ENCODE peak calls at places on chromosomes 13 and 19, in six cellular contexts. Y, E, G, H, Q and D are unnamed samples.

GRCh38 chr13:51681037-51681678 is 96.9 kb downstream of the WDFY2 start:
- DNase-seq in E (no peak), H (no peak), G (no peak), Y (no peak), Q (no peak), D (no peak)

GRCh38 chr13:106173346-106173745 is 362.1 kb downstream of the EFNB2 start:
- DNase-seq in G (no peak), Q (no peak), Y (no peak), H (no peak), E (no peak), D (peak; percentile 50)

GRCh38 chr13:20998649-20999415 is 62.6 kb downstream of the LATS2 start:
- DNase-seq in G (no peak), E (no peak), H (no peak), Y (no peak), Q (no peak), D (no peak)

GRCh38 chr13:60335531-60335930 is 61.5 kb upstream of the TDRD3 start:
- DNase-seq in H (no peak), E (peak; percentile 10), Q (no peak), Y (no peak), G (no peak), D (no peak)

GRCh38 chr13:31090096-31090495 is 71.6 kb downstream of the HSPH1 start:
- DNase-seq in E (no peak), Y (no peak), Q (no peak), G (no peak), H (no peak), D (no peak)

GRCh38 chr19:21848706-21849105 is 12.7 kb upstream of the ZNF43 start:
- DNase-seq in E (no peak), Q (no peak), G (no peak), H (no peak), Y (no peak), D (no peak)

GRCh38 chr19:51739466-51740213 is 12.0 kb downstream of the FPR1 start:
- DNase-seq in H (no peak), Q (no peak), G (no peak), Y (no peak), E (no peak), D (no peak)

GRCh38 chr13:72963762-72964161 is 95.0 kb upstream of the KLF5 start:
- DNase-seq in Q (no peak), G (no peak), H (no peak), Y (no peak), E (no peak), D (no peak)

GRCh38 chr19:939922-940321 is 14.1 kb downstream of the ARID3A start:
- DNase-seq in Y (no peak), G (no peak), E (no peak), H (no peak), Q (no peak), D (no peak)

GRCh38 chr13:22369090-22369489 is 698.2 kb downstream of the FGF9 start:
- DNase-seq in Y (no peak), G (no peak), H (no peak), Q (no peak), E (no peak), D (no peak)

GRCh38 chr19:11152318-11153062 is 3.1 kb downstream of the SPC24 start:
- DNase-seq in H (no peak), Y (peak; percentile 77), G (no peak), Q (peak; percentile 64), E (no peak), D (no peak)

GRCh38 chr13:107753748-107754147 is 461.6 kb downstream of the LIG4 start:
- DNase-seq in Q (no peak), Y (no peak), H (no peak), G (no peak), E (no peak), D (no peak)

GRCh38 chr13:52158629-52159158 is 703 bp downstream of the NEK3 start:
- DNase-seq in E (no peak), H (no peak), G (peak; percentile 46), Y (peak; percentile 29), Q (peak; percentile 31), D (peak; percentile 13)

GRCh38 chr19:1237754-1238372 is at the start of gene CBARP:
- DNase-seq in H (peak; percentile 87), G (no peak), Q (peak; percentile 76), E (peak; percentile 89), Y (no peak), D (peak; percentile 63)

GRCh38 chr13:92390217-92390616 is 836.4 kb upstream of the GPC6 start:
- DNase-seq in H (no peak), Y (no peak), G (no peak), Q (no peak), E (no peak), D (no peak)

GRCh38 chr19:47229674-47230121 is 1.3 kb downstream of the BBC3 start:
- DNase-seq in H (no peak), E (no peak), Q (no peak), G (no peak), Y (peak; percentile 34), D (peak; percentile 27)

GRCh38 chr13:79075703-79076102 is 330.4 kb downstream of the RBM26 start:
- DNase-seq in H (no peak), G (no peak), Y (no peak), Q (no peak), E (no peak), D (no peak)

GRCh38 chr19:56720281-56720680 is 48.7 kb upstream of the ZNF835 start:
- DNase-seq in Y (peak; percentile 5), Q (peak; percentile 61), G (no peak), E (no peak), H (no peak), D (no peak)

GRCh38 chr19:10352764-10353671 is 13.6 kb upstream of the ICAM3 start:
- DNase-seq in G (no peak), E (peak; percentile 95), Q (peak; percentile 90), Y (peak; percentile 81), H (peak; percentile 95), D (peak; percentile 93)

GRCh38 chr13:31310781-31311180 is 111.0 kb downstream of the B3GLCT start:
- DNase-seq in Y (no peak), H (no peak), G (no peak), Q (no peak), E (no peak), D (peak; percentile 78)

GRCh38 chr13:37460211-37460610 is 138.4 kb downstream of the POSTN start:
- DNase-seq in E (no peak), Y (no peak), H (no peak), G (no peak), Q (no peak), D (no peak)

GRCh38 chr13:75554981-75555380 is 5.4 kb downstream of the UCHL3 start:
- DNase-seq in H (no peak), E (no peak), G (no peak), Q (no peak), Y (no peak), D (no peak)

GRCh38 chr19:4583961-4584669 is 24.6 kb upstream of the SEMA6B start:
- DNase-seq in G (no peak), H (no peak), Q (no peak), Y (no peak), E (peak; percentile 78), D (no peak)

GRCh38 chr13:28492527-28493367 is 2.2 kb downstream of the FLT1 start:
- DNase-seq in G (no peak), E (peak; percentile 46), H (peak; percentile 38), Y (no peak), Q (no peak), D (no peak)
- H3K4me3 ChIP-seq in G (peak overlapping the region; percentile 64), E (peak overlapping the region; percentile 67), H (peak overlapping the region; percentile 61), Y (peak overlapping the region; percentile 23), Q (no peak overlapping the region), D (no peak overlapping the region)

GRCh38 chr19:53596056-53596455 is 35.7 kb upstream of the DPRX start:
- DNase-seq in Q (no peak), G (no peak), H (no peak), Y (no peak), E (no peak), D (no peak)

GRCh38 chr19:53595510-53595867 is 36.3 kb upstream of the DPRX start:
- DNase-seq in H (no peak), Q (no peak), E (peak; percentile 46), G (no peak), Y (no peak), D (no peak)

GRCh38 chr19:53597023-53597422 is 34.8 kb upstream of the DPRX start:
- DNase-seq in H (no peak), Y (no peak), E (no peak), Q (no peak), G (no peak), D (peak; percentile 6)

GRCh38 chr19:53600217-53600616 is 31.6 kb upstream of the DPRX start:
- DNase-seq in E (no peak), G (no peak), Q (no peak), Y (no peak), H (no peak), D (no peak)

GRCh38 chr19:53598361-53598760 is 33.4 kb upstream of the DPRX start:
- DNase-seq in H (no peak), E (no peak), Y (no peak), Q (no peak), G (no peak), D (no peak)
- H3K27ac ChIP-seq in H (no peak overlapping the region), E (no peak overlapping the region), Y (no peak overlapping the region), Q (no peak overlapping the region), G (no peak overlapping the region), D (no peak overlapping the region)

GRCh38 chr19:7507884-7508283 is 8.0 kb upstream of the ZNF358 start:
- DNase-seq in H (no peak), E (peak; percentile 73), G (peak; percentile 87), Y (peak; percentile 56), Q (peak; percentile 73), D (peak; percentile 55)

GRCh38 chr19:7505682-7506384 is 10.1 kb upstream of the ZNF358 start:
- DNase-seq in E (peak; percentile 63), H (peak; percentile 63), Y (no peak), G (no peak), Q (peak; percentile 59), D (no peak)

GRCh38 chr19:7505288-7505681 is 10.6 kb upstream of the ZNF358 start:
- DNase-seq in H (no peak), Y (no peak), G (no peak), Q (no peak), E (no peak), D (no peak)

GRCh38 chr19:7504684-7505083 is 11.2 kb upstream of the ZNF358 start:
- DNase-seq in Q (no peak), E (no peak), Y (no peak), G (no peak), H (no peak), D (no peak)

GRCh38 chr19:7506385-7507328 is 9.2 kb upstream of the ZNF358 start:
- DNase-seq in G (peak; percentile 96), H (peak; percentile 68), Y (peak; percentile 82), E (peak; percentile 91), Q (peak; percentile 72), D (peak; percentile 55)
- H3K4me3 ChIP-seq in G (no peak overlapping the region), H (no peak overlapping the region), Y (no peak overlapping the region), E (no peak overlapping the region), Q (no peak overlapping the region), D (no peak overlapping the region)

GRCh38 chr19:49859838-49860715 is 7.3 kb downstream of the PNKP start:
- DNase-seq in Q (peak; percentile 47), E (no peak), G (no peak), Y (no peak), H (no peak), D (no peak)

GRCh38 chr19:49861541-49862410 is 5.6 kb downstream of the PNKP start:
- DNase-seq in H (no peak), Y (no peak), G (peak; percentile 51), Q (peak; percentile 55), E (no peak), D (peak; percentile 33)

GRCh38 chr19:49862411-49863253 is 4.7 kb downstream of the PNKP start:
- DNase-seq in G (peak; percentile 49), H (peak; percentile 60), Q (peak; percentile 54), Y (no peak), E (peak; percentile 52), D (peak; percentile 44)

GRCh38 chr19:49860716-49861100 is 6.7 kb downstream of the PNKP start:
- DNase-seq in Y (no peak), G (no peak), H (no peak), E (no peak), Q (peak; percentile 58), D (no peak)

GRCh38 chr19:49861127-49861526 is 6.2 kb downstream of the PNKP start:
- DNase-seq in Q (peak; percentile 77), Y (peak; percentile 55), G (peak; percentile 49), H (no peak), E (no peak), D (no peak)
- H3K27ac ChIP-seq in Q (peak overlapping the region; percentile 72), Y (peak overlapping the region; percentile 76), G (peak overlapping the region; percentile 11), H (peak overlapping the region; percentile 82), E (no peak overlapping the region), D (no peak overlapping the region)